ENCODE peak calls at places on chromosomes 11 and 22, in six cellular contexts. One of them, this sample, is unnamed.

GRCh38 chr22:39472570-39473556 is 16.1 kb downstream of the MGAT3 start:
- DNase-seq in fibroblast of villous mesenchyme: peak; percentile 88
- DNase-seq in prostate gland: no peak
- DNase-seq in Panc1: no peak
- DNase-seq in astrocyte of the spinal cord: peak; percentile 20
- DNase-seq in cardiac fibroblast: peak; percentile 37
- DNase-seq in this sample: no peak

GRCh38 chr22:46303347-46303965 is 6.8 kb downstream of the GTSE1 start:
- DNase-seq in cardiac fibroblast: peak; percentile 49
- DNase-seq in astrocyte of the spinal cord: peak; percentile 35
- DNase-seq in prostate gland: no peak
- DNase-seq in Panc1: no peak
- DNase-seq in fibroblast of villous mesenchyme: no peak
- DNase-seq in this sample: peak; percentile 33

GRCh38 chr11:12088047-12088481 is 22.3 kb upstream of the MICAL2 start:
- DNase-seq in prostate gland: peak; percentile 69
- DNase-seq in fibroblast of villous mesenchyme: peak; percentile 75
- DNase-seq in astrocyte of the spinal cord: peak; percentile 86
- DNase-seq in Panc1: no peak
- DNase-seq in cardiac fibroblast: peak; percentile 93
- DNase-seq in this sample: peak; percentile 92

GRCh38 chr11:119316729-119317591 is at the start of gene MCAM:
- DNase-seq in cardiac fibroblast: no peak
- DNase-seq in astrocyte of the spinal cord: peak; percentile 43
- DNase-seq in prostate gland: no peak
- DNase-seq in fibroblast of villous mesenchyme: peak; percentile 45
- DNase-seq in Panc1: no peak
- DNase-seq in this sample: no peak

GRCh38 chr22:30947163-30947820 is 21.3 kb downstream of the MORC2 start:
- DNase-seq in fibroblast of villous mesenchyme: no peak
- DNase-seq in cardiac fibroblast: no peak
- DNase-seq in prostate gland: peak; percentile 65
- DNase-seq in Panc1: no peak
- DNase-seq in astrocyte of the spinal cord: no peak
- DNase-seq in this sample: peak; percentile 23

GRCh38 chr11:133898031-133898769 is 52.9 kb upstream of the SPATA19 start:
- DNase-seq in cardiac fibroblast: no peak
- DNase-seq in Panc1: no peak
- DNase-seq in prostate gland: no peak
- DNase-seq in fibroblast of villous mesenchyme: no peak
- DNase-seq in astrocyte of the spinal cord: no peak
- DNase-seq in this sample: no peak

GRCh38 chr11:15673408-15673811 is 558.7 kb downstream of the INSC start:
- DNase-seq in Panc1: no peak
- DNase-seq in cardiac fibroblast: no peak
- DNase-seq in prostate gland: no peak
- DNase-seq in astrocyte of the spinal cord: no peak
- DNase-seq in fibroblast of villous mesenchyme: no peak
- DNase-seq in this sample: no peak

GRCh38 chr22:50467341-50467740 is 7.5 kb downstream of the SBF1 start:
- DNase-seq in cardiac fibroblast: no peak
- DNase-seq in prostate gland: no peak
- DNase-seq in fibroblast of villous mesenchyme: no peak
- DNase-seq in Panc1: no peak
- DNase-seq in astrocyte of the spinal cord: no peak
- DNase-seq in this sample: no peak

GRCh38 chr11:129374993-129375721 is 491 bp upstream of the BARX2 start:
- DNase-seq in cardiac fibroblast: peak; percentile 16
- DNase-seq in astrocyte of the spinal cord: peak; percentile 25
- DNase-seq in prostate gland: peak; percentile 43
- DNase-seq in fibroblast of villous mesenchyme: peak; percentile 3
- DNase-seq in Panc1: no peak
- DNase-seq in this sample: no peak

DNA sequence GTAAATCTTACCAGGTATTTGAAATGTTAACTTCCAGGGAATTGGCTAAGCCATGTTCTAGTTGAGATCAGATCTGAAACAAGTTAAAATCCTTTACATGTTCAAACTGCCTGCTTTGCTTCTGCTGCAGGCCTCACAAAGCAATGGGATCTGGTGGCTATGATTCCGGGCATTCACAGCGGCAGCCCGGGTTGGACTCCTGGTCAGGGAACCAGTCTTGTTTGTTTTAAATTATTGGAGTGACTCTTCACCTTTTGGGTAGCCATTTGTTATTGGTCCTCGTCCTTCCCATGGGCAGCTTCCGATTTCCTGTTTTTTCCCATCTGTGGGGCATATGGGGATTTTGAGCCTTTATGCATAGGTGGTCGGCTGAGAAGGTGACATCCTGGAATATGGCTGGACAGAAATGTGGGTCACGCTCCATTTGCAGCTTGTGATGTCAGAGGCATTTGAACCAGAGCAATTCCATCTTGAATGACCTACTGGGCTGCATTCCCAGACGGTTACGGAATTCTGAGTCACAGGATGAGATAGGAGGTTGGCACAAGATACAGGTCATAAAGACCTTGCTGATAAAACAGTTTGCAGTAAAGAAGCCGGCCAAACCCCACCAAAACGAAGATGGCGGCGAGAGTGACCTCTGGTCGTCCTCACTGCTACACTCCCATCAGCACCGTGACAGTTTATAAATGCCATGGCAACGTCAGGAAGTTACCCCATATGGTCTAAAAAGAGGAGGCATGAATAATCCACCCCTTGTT is 20.1 kb upstream of the GSTP1 start:
- DNase-seq in Panc1: peak; percentile 64
- DNase-seq in astrocyte of the spinal cord: peak; percentile 87
- DNase-seq in fibroblast of villous mesenchyme: peak; percentile 95
- DNase-seq in prostate gland: no peak
- DNase-seq in cardiac fibroblast: peak; percentile 91
- DNase-seq in this sample: peak; percentile 81
- H3K4me3 ChIP-seq in Panc1: no peak overlapping the region
- H3K4me3 ChIP-seq in astrocyte of the spinal cord: no peak overlapping the region
- H3K4me3 ChIP-seq in fibroblast of villous mesenchyme: no peak overlapping the region
- H3K4me3 ChIP-seq in prostate gland: no peak overlapping the region
- H3K4me3 ChIP-seq in cardiac fibroblast: no peak overlapping the region
- H3K4me3 ChIP-seq in this sample: no peak overlapping the region

GRCh38 chr11:116170526-116171120 is 602.2 kb downstream of the BUD13 start:
- DNase-seq in Panc1: no peak
- DNase-seq in prostate gland: no peak
- DNase-seq in cardiac fibroblast: no peak
- DNase-seq in fibroblast of villous mesenchyme: no peak
- DNase-seq in astrocyte of the spinal cord: no peak
- DNase-seq in this sample: no peak
- TF ChIP-seq CTCF in Panc1: peak; percentile 64
- TF ChIP-seq CTCF in prostate gland: peak; percentile 46
- TF ChIP-seq CTCF in cardiac fibroblast: no peak
- TF ChIP-seq CTCF in fibroblast of villous mesenchyme: no peak
- TF ChIP-seq CTCF in astrocyte of the spinal cord: no peak
- TF ChIP-seq CTCF in this sample: no peak

GRCh38 chr11:14577835-14578529 is 57.8 kb upstream of the PSMA1 start:
- DNase-seq in fibroblast of villous mesenchyme: no peak
- DNase-seq in astrocyte of the spinal cord: no peak
- DNase-seq in prostate gland: no peak
- DNase-seq in cardiac fibroblast: no peak
- DNase-seq in Panc1: no peak
- DNase-seq in this sample: no peak
- H3K4me3 ChIP-seq in fibroblast of villous mesenchyme: no peak overlapping the region
- H3K4me3 ChIP-seq in astrocyte of the spinal cord: no peak overlapping the region
- H3K4me3 ChIP-seq in prostate gland: no peak overlapping the region
- H3K4me3 ChIP-seq in cardiac fibroblast: no peak overlapping the region
- H3K4me3 ChIP-seq in Panc1: no peak overlapping the region
- H3K4me3 ChIP-seq in this sample: no peak overlapping the region

DNA sequence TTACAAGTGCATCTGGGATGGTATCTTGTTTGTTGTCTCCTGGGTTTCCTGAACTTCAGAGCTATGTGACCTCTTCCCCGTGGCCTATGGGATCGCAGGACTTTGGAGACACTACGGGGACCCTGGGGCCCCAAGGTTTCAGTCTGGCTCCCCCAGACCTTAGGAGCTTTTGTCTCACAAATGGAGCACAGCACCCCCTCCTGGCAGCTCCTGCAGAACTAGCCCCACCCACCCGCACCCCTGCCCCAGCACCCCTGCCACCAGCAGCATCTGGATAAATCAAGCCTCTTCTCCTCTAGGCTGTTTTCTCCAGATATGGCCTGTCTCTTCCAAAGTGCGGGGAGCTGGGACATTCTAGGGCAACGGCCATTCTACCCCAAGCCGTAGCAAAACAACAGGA is 10.4 kb downstream of the RCOR2 start:
- DNase-seq in Panc1: no peak
- DNase-seq in prostate gland: no peak
- DNase-seq in cardiac fibroblast: peak; percentile 33
- DNase-seq in fibroblast of villous mesenchyme: peak; percentile 30
- DNase-seq in astrocyte of the spinal cord: no peak
- DNase-seq in this sample: no peak
- TF ChIP-seq CTCF in Panc1: peak; percentile 63
- TF ChIP-seq CTCF in prostate gland: no peak
- TF ChIP-seq CTCF in cardiac fibroblast: no peak
- TF ChIP-seq CTCF in fibroblast of villous mesenchyme: no peak
- TF ChIP-seq CTCF in astrocyte of the spinal cord: peak; percentile 36
- TF ChIP-seq CTCF in this sample: peak; percentile 20

DNA sequence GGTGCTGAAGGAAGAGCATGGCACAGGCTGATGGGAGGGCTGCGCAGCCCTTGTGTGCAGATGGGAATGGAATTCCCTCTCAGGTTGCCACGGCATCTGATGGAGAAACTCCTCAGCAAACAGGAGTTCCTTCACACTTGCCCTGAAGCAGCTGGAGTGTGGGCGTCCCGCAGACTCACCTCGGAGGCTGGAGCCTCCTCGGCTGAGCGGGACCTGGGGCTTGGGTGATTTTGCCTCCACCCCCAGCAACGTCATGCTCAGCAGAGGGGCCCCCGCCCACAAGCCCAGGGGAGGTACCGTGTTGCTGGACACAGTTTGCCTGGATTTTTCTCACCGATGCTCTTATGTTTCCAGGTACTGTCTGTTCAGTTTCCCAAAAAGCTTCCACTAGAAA is 63.4 kb downstream of the MYO7A start:
- DNase-seq in prostate gland: no peak
- DNase-seq in Panc1: no peak
- DNase-seq in fibroblast of villous mesenchyme: no peak
- DNase-seq in astrocyte of the spinal cord: no peak
- DNase-seq in cardiac fibroblast: no peak
- DNase-seq in this sample: no peak
- H3K4me3 ChIP-seq in prostate gland: peak overlapping the region; percentile 24
- H3K4me3 ChIP-seq in Panc1: peak overlapping the region; percentile 32
- H3K4me3 ChIP-seq in fibroblast of villous mesenchyme: peak overlapping the region; percentile 49
- H3K4me3 ChIP-seq in astrocyte of the spinal cord: no peak overlapping the region
- H3K4me3 ChIP-seq in cardiac fibroblast: peak overlapping the region; percentile 32
- H3K4me3 ChIP-seq in this sample: no peak overlapping the region

GRCh38 chr11:46522682-46523281 is 71.0 kb downstream of the AMBRA1 start:
- DNase-seq in Panc1: no peak
- DNase-seq in prostate gland: no peak
- DNase-seq in astrocyte of the spinal cord: no peak
- DNase-seq in fibroblast of villous mesenchyme: no peak
- DNase-seq in cardiac fibroblast: no peak
- DNase-seq in this sample: no peak

GRCh38 chr11:46519351-46519750 is 74.5 kb downstream of the AMBRA1 start:
- DNase-seq in prostate gland: no peak
- DNase-seq in fibroblast of villous mesenchyme: no peak
- DNase-seq in astrocyte of the spinal cord: no peak
- DNase-seq in cardiac fibroblast: no peak
- DNase-seq in Panc1: no peak
- DNase-seq in this sample: peak; percentile 12

GRCh38 chr11:46521947-46522681 is 71.7 kb downstream of the AMBRA1 start:
- DNase-seq in fibroblast of villous mesenchyme: no peak
- DNase-seq in astrocyte of the spinal cord: peak; percentile 75
- DNase-seq in cardiac fibroblast: peak; percentile 56
- DNase-seq in Panc1: no peak
- DNase-seq in prostate gland: no peak
- DNase-seq in this sample: peak; percentile 41

GRCh38 chr11:46523290-46523689 is 70.5 kb downstream of the AMBRA1 start:
- DNase-seq in astrocyte of the spinal cord: no peak
- DNase-seq in Panc1: no peak
- DNase-seq in prostate gland: no peak
- DNase-seq in cardiac fibroblast: no peak
- DNase-seq in fibroblast of villous mesenchyme: no peak
- DNase-seq in this sample: no peak

GRCh38 chr11:46520971-46521745 is 72.7 kb downstream of the AMBRA1 start:
- DNase-seq in prostate gland: no peak
- DNase-seq in astrocyte of the spinal cord: peak; percentile 80
- DNase-seq in Panc1: no peak
- DNase-seq in fibroblast of villous mesenchyme: peak; percentile 70
- DNase-seq in cardiac fibroblast: peak; percentile 62
- DNase-seq in this sample: peak; percentile 63
- TF ChIP-seq CTCF in prostate gland: no peak
- TF ChIP-seq CTCF in astrocyte of the spinal cord: no peak
- TF ChIP-seq CTCF in Panc1: no peak
- TF ChIP-seq CTCF in fibroblast of villous mesenchyme: no peak
- TF ChIP-seq CTCF in cardiac fibroblast: no peak
- TF ChIP-seq CTCF in this sample: no peak

GRCh38 chr11:47186937-47187681 is 875 bp upstream of the PACSIN3 start:
- DNase-seq in fibroblast of villous mesenchyme: peak; percentile 68
- DNase-seq in Panc1: peak; percentile 64
- DNase-seq in cardiac fibroblast: peak; percentile 51
- DNase-seq in astrocyte of the spinal cord: peak; percentile 35
- DNase-seq in prostate gland: no peak
- DNase-seq in this sample: peak; percentile 23
- H3K4me3 ChIP-seq in fibroblast of villous mesenchyme: peak overlapping the region; percentile 75
- H3K4me3 ChIP-seq in Panc1: peak overlapping the region; percentile 64
- H3K4me3 ChIP-seq in cardiac fibroblast: peak overlapping the region; percentile 65
- H3K4me3 ChIP-seq in astrocyte of the spinal cord: peak overlapping the region; percentile 65
- H3K4me3 ChIP-seq in prostate gland: peak overlapping the region; percentile 91
- H3K4me3 ChIP-seq in this sample: peak overlapping the region; percentile 52